ENCODE peak calls at places on chromosome 10, in four cellular contexts. S is lower lobe of right lung, N is nucleus accumbens, J is upper lobe of right lung. U is an unnamed sample.

GRCh38 chr10:77699080-77699645 is 61.6 kb upstream of the KCNMA1 start:
- DNase-seq in S (no peak), N (no peak), J (no peak), U (no peak)

GRCh38 chr10:26881600-26882331 is 21.0 kb upstream of the ABI1 start:
- DNase-seq in S (no peak), N (no peak), J (no peak), U (peak; percentile 66)

GRCh38 chr10:5959116-5959515 is 18.2 kb downstream of the IL15RA start:
- DNase-seq in S (peak; percentile 13), N (no peak), J (peak; percentile 27), U (no peak)

GRCh38 chr10:78763651-78764395 is 304.9 kb upstream of the ZMIZ1 start:
- DNase-seq in S (no peak), N (no peak), J (peak; percentile 58), U (no peak)

GRCh38 chr10:784377-784758 is 94.9 kb upstream of the DIP2C start:
- DNase-seq in S (peak; percentile 43), N (no peak), J (peak; percentile 65), U (no peak)

GRCh38 chr10:114110174-114110972 is 63.6 kb downstream of the CCDC186 start:
- DNase-seq in S (no peak), N (no peak), J (no peak), U (no peak)

GRCh38 chr10:104639595-104640338 is 1.3 kb upstream of the SORCS3 start:
- DNase-seq in S (no peak), N (no peak), J (no peak), U (no peak)

GRCh38 chr10:1048349-1048731 is 579 bp downstream of the IDI1 start:
- DNase-seq in S (peak; percentile 69), N (no peak), J (peak; percentile 71), U (no peak)